ENCODE peak calls at places on chromosomes 16 and 17, in nine cellular contexts. F, W, O, U, H, D, P, A and L are unnamed samples.

GRCh38 chr17:81309140-81309858 is 14.2 kb upstream of the SLC38A10 start:
- DNase-seq in A (peak; percentile 85), O (peak; percentile 90), D (peak; percentile 31), F (peak; percentile 74), U (no peak), H (peak; percentile 58), P (peak; percentile 89), W (peak; percentile 97), L (peak; percentile 48)

GRCh38 chr17:33778505-33779398 is 476.3 kb upstream of the CCL2 start:
- DNase-seq in A (peak; percentile 49), U (peak; percentile 45), H (peak; percentile 54), W (peak; percentile 67), O (peak; percentile 65), F (peak; percentile 29), P (peak; percentile 81), D (peak; percentile 16), L (peak; percentile 7)

GRCh38 chr16:78210305-78210704 is 110.9 kb downstream of the WWOX start:
- DNase-seq in H (no peak), D (no peak), A (peak; percentile 90), P (peak; percentile 46), W (no peak), U (no peak), F (no peak), O (no peak), L (peak; percentile 29)

GRCh38 chr17:12765544-12765943 is 23.8 kb upstream of the ARHGAP44 start:
- DNase-seq in A (peak; percentile 52), F (peak; percentile 42), U (no peak), H (no peak), W (no peak), P (no peak), D (no peak), O (no peak), L (no peak)

GRCh38 chr16:30368122-30368791 is 2.0 kb downstream of the TBC1D10B start:
- DNase-seq in A (peak; percentile 51), P (no peak), U (no peak), H (no peak), F (no peak), D (no peak), O (no peak), W (peak; percentile 61), L (peak; percentile 36)

GRCh38 chr17:17853811-17854527 is 17.2 kb upstream of the SREBF1 start:
- DNase-seq in W (peak; percentile 5), F (no peak), O (no peak), A (peak; percentile 67), H (no peak), P (no peak), U (no peak), D (peak; percentile 69), L (no peak)

GRCh38 chr16:24758373-24758772 is 28.9 kb downstream of the TNRC6A start:
- DNase-seq in P (no peak), D (no peak), F (no peak), O (no peak), A (no peak), H (no peak), W (no peak), U (no peak), L (no peak)

GRCh38 chr16:5615868-5616642 is 518.5 kb upstream of the EEF2KMT start:
- DNase-seq in H (peak; percentile 70), A (peak; percentile 23), W (peak; percentile 68), O (peak; percentile 67), P (peak; percentile 89), F (no peak), D (peak; percentile 5), U (peak; percentile 3), L (no peak)

GRCh38 chr16:62909597-62909996 is 873.4 kb upstream of the CDH8 start:
- DNase-seq in A (no peak), O (no peak), U (no peak), P (no peak), W (no peak), H (no peak), F (no peak), D (no peak), L (no peak)

GRCh38 chr16:67105251-67105650 is 4.5 kb upstream of the PHAF1 start:
- DNase-seq in O (no peak), D (no peak), H (no peak), A (no peak), U (no peak), F (no peak), P (no peak), W (no peak), L (no peak)

GRCh38 chr16:105521-105920 is 27.5 kb downstream of the MPG start:
- DNase-seq in D (no peak), A (no peak), F (no peak), O (no peak), P (no peak), H (no peak), W (no peak), U (no peak), L (no peak)

GRCh38 chr17:46977348-46977747 is 1.7 kb downstream of the RPRML start:
- DNase-seq in H (peak; percentile 61), W (no peak), P (peak; percentile 92), O (peak; percentile 48), D (no peak), A (peak; percentile 72), U (peak; percentile 39), F (no peak), L (peak; percentile 93)

GRCh38 chr17:64095144-64095882 is 34.6 kb downstream of the ERN1 start:
- DNase-seq in U (peak; percentile 65), A (peak; percentile 94), D (no peak), F (no peak), W (no peak), H (no peak), P (no peak), O (no peak), L (peak; percentile 99)

GRCh38 chr16:49427771-49428170 is 54.2 kb downstream of the C16orf78 start:
- DNase-seq in W (no peak), O (no peak), A (no peak), D (no peak), P (no peak), F (no peak), H (no peak), U (no peak), L (no peak)

GRCh38 chr16:19542138-19542821 is 13.2 kb upstream of the VPS35L start:
- DNase-seq in O (no peak), H (no peak), U (peak; percentile 88), P (no peak), D (no peak), F (no peak), W (no peak), A (no peak), L (peak; percentile 100)

GRCh38 chr16:70152578-70153302 is 20.8 kb upstream of the CLEC18C start:
- DNase-seq in P (peak; percentile 49), U (no peak), O (peak; percentile 36), W (no peak), H (no peak), A (no peak), D (no peak), F (no peak), L (no peak)

GRCh38 chr17:45584092-45585036 is 93.8 kb upstream of the PLEKHM1 start:
- DNase-seq in F (no peak), D (peak; percentile 70), A (peak; percentile 91), P (peak; percentile 82), W (peak; percentile 72), O (peak; percentile 81), H (peak; percentile 54), U (no peak), L (no peak)

GRCh38 chr17:2062571-2063183 is 7.8 kb downstream of the HIC1 start:
- DNase-seq in H (no peak), W (peak; percentile 75), U (no peak), D (no peak), F (no peak), O (peak; percentile 64), P (no peak), A (no peak), L (no peak)

GRCh38 chr16:67394271-67395104 is 1.2 kb upstream of the TPPP3 start:
- DNase-seq in W (peak; percentile 76), A (no peak), U (no peak), P (peak; percentile 80), F (no peak), O (peak; percentile 64), H (no peak), D (no peak), L (no peak)

GRCh38 chr17:44345497-44346026 is 460 bp downstream of the GRN start:
- DNase-seq in F (no peak), A (peak; percentile 77), P (peak; percentile 95), H (peak; percentile 61), U (peak; percentile 65), O (no peak), W (peak; percentile 73), D (peak; percentile 59), L (peak; percentile 49)